ENCODE peak calls at places on chromosomes 4 and X, in nine cellular contexts. J is nucleus accumbens; G is posterior vena cava; W is CD4-positive, alpha-beta T cell; X is activated naive CD4-positive, alpha-beta T cell; I is NCI-H1092; V is foreskin fibroblast; Y is NCI-H2081; S is T-helper 2 cell. O is an unnamed sample.

GRCh38 chrX:152635941-152636340 is 1.8 kb upstream of the GABRQ start:
- DNase-seq in G (no peak), J (peak), V (peak), I (peak), Y (no peak), X (no peak), S (no peak), W (no peak), O (peak)

GRCh38 chr4:138348055-138348454 is 105.9 kb upstream of the SLC7A11 start:
- DNase-seq in X (no peak), Y (no peak), G (no peak), S (no peak), J (no peak), I (no peak), W (no peak), V (peak), O (no peak)

GRCh38 chr4:155600246-155600645 is 66.4 kb upstream of the GUCY1A1 start:
- DNase-seq in X (no peak), S (no peak), I (no peak), G (no peak), W (no peak), J (no peak), V (no peak), Y (no peak), O (no peak)

GRCh38 chr4:182826391-182826790 is 90.8 kb downstream of the DCTD start:
- DNase-seq in G (peak), X (no peak), W (no peak), V (no peak), S (no peak), J (no peak), I (no peak), Y (no peak), O (no peak)

GRCh38 chr4:145681956-145682355 is 2.0 kb downstream of the C4orf51 start:
- DNase-seq in W (no peak), G (no peak), V (peak), J (no peak), I (no peak), X (no peak), S (no peak), Y (no peak), O (no peak)

GRCh38 chr4:15001248-15001824 is 945 bp upstream of the CPEB2 start:
- DNase-seq in I (peak), Y (peak), W (peak), X (peak), J (peak), V (peak), S (peak), G (peak), O (peak)

GRCh38 chr4:74317616-74318256 is 9.5 kb downstream of the EPGN start:
- DNase-seq in I (no peak), J (no peak), X (no peak), S (no peak), W (no peak), G (no peak), V (no peak), Y (no peak), O (no peak)

GRCh38 chr4:169225812-169226211 is 44.9 kb downstream of the SH3RF1 start:
- DNase-seq in G (no peak), V (no peak), J (no peak), X (no peak), Y (no peak), S (no peak), I (no peak), W (no peak), O (no peak)

GRCh38 chrX:13033193-13033592 is 11.2 kb downstream of the FAM9C start:
- DNase-seq in J (no peak), X (no peak), W (no peak), I (no peak), S (no peak), G (no peak), V (no peak), Y (no peak), O (no peak)

GRCh38 chrX:40021647-40022046 is 76.1 kb downstream of the BCOR start:
- DNase-seq in I (no peak), X (no peak), V (no peak), S (no peak), W (no peak), Y (no peak), G (no peak), J (no peak), O (no peak)

GRCh38 chrX:124555036-124555595 is 208.8 kb downstream of the SH2D1A start:
- DNase-seq in Y (no peak), X (no peak), V (no peak), J (no peak), I (no peak), W (no peak), S (no peak), G (no peak), O (no peak)

GRCh38 chr4:147371661-147372060 is 109.2 kb upstream of the EDNRA start:
- DNase-seq in X (no peak), G (no peak), I (no peak), S (no peak), W (no peak), J (no peak), V (peak), Y (no peak), O (no peak)

GRCh38 chrX:33434256-33435092 is 223.1 kb upstream of the DMD start:
- DNase-seq in G (no peak), J (peak), Y (peak), S (no peak), V (peak), X (peak), W (peak), I (peak), O (peak)

GRCh38 chr4:173057442-173057841 is 111.2 kb upstream of the GALNT7 start:
- DNase-seq in Y (peak), S (no peak), I (peak), X (no peak), G (no peak), J (no peak), V (peak), W (no peak), O (peak)

GRCh38 chrX:118520206-118520857 is 24.7 kb downstream of the DOCK11 start:
- DNase-seq in W (no peak), Y (no peak), J (no peak), X (no peak), S (no peak), I (no peak), V (peak), G (no peak), O (no peak)

GRCh38 chr4:147958057-147958456 is 226.2 kb downstream of the ARHGAP10 start:
- DNase-seq in I (no peak), X (no peak), S (no peak), V (no peak), J (no peak), G (no peak), W (no peak), Y (no peak), O (no peak)

GRCh38 chr4:6986067-6986780 is 56.9 kb upstream of the TADA2B start:
- DNase-seq in W (no peak), Y (peak), I (no peak), X (no peak), S (no peak), J (peak), G (no peak), V (peak), O (no peak)